ENCODE peak calls at places on chromosomes 13 and 19, in seven cellular contexts. C is IMR-90, I is neuronal stem cell, W is trophoblast cell, H is mesendoderm, J is H9, B is H1. V is an unnamed sample.

GRCh38 chr13:37481005-37481857 is 117.3 kb downstream of the POSTN start:
- DNase-seq in C (peak), I (no peak), W (no peak), H (no peak), J (no peak), B (no peak), V (peak)

GRCh38 chr19:11046608-11047354 is 42.5 kb upstream of the LDLR start:
- DNase-seq in C (no peak), I (no peak), W (no peak), H (no peak), J (no peak), B (no peak), V (no peak)

GRCh38 chr19:21848706-21849105 is 12.7 kb upstream of the ZNF43 start:
- DNase-seq in C (peak), I (no peak), W (no peak), H (no peak), J (no peak), B (no peak), V (no peak)

GRCh38 chr13:110186221-110186838 is 120.6 kb downstream of the COL4A1 start:
- DNase-seq in C (no peak), I (no peak), W (no peak), H (peak), J (no peak), B (no peak), V (no peak)

GRCh38 chr13:60448907-60449510 is 52.0 kb downstream of the TDRD3 start:
- DNase-seq in C (peak), I (peak), W (no peak), H (peak), J (no peak), B (no peak), V (peak)

GRCh38 chr19:39733841-39734240 is 4.0 kb downstream of the CLC start:
- DNase-seq in C (no peak), I (no peak), W (no peak), H (no peak), J (no peak), B (no peak), V (no peak)

GRCh38 chr13:27053235-27053884 is 118.3 kb downstream of the USP12 start:
- DNase-seq in C (no peak), I (no peak), W (no peak), H (peak), J (no peak), B (no peak), V (no peak)

GRCh38 chr13:110981379-110981778 is 66.5 kb upstream of the ANKRD10 start:
- DNase-seq in C (no peak), I (no peak), W (no peak), H (no peak), J (no peak), B (no peak), V (no peak)

GRCh38 chr19:46716013-46716671 is 772 bp downstream of the PRKD2 start:
- DNase-seq in C (no peak), I (no peak), W (no peak), H (peak), J (peak), B (no peak), V (peak)

GRCh38 chr19:19434483-19435045 is 29.1 kb downstream of the GATAD2A start:
- DNase-seq in C (peak), I (no peak), W (no peak), H (no peak), J (no peak), B (no peak), V (no peak)

GRCh38 chr13:89150362-89150761 is 1479.2 kb downstream of the SLITRK5 start:
- DNase-seq in C (no peak), I (no peak), W (no peak), H (no peak), J (no peak), B (no peak), V (peak)

GRCh38 chr13:89153941-89154340 is 1482.8 kb downstream of the SLITRK5 start:
- DNase-seq in C (no peak), I (no peak), W (no peak), H (no peak), J (no peak), B (no peak), V (no peak)
- H3K4ac ChIP-seq in C (no peak), I (no peak), W (no peak), H (no peak), J (no peak), B (no peak), V (no peak)

GRCh38 chr19:43101950-43102349 is 19.4 kb upstream of the PSG2 start:
- DNase-seq in C (no peak), I (no peak), W (no peak), H (no peak), J (no peak), B (no peak), V (no peak)
- H2BK5ac ChIP-seq in C (no peak), I (no peak), W (no peak), H (no peak), J (no peak), B (no peak), V (no peak)

DNA sequence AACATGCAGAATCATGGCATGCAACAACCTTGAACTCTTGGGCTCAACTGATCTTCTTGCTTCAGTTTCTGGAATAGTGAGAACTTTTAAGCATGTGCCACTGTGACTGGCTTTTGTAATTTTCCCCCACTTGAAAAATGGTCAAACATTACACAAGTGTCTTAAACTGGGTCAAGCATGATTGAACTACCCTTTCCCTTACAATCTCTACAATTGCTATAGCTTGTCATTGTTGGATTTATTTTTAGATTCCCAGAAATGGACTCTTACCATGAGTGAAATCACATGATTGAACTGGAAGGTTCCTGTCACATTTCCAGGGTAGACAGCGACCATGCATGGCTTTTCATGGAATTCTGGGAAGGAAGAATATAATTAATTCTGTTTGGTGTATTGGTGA is 102.2 kb upstream of the TUBA3C start:
- DNase-seq in C (no peak), I (no peak), W (no peak), H (no peak), J (no peak), B (no peak), V (no peak)
- H3K4ac ChIP-seq in C (no peak), I (no peak), W (no peak), H (no peak), J (no peak), B (no peak), V (no peak)

GRCh38 chr19:33554391-33554790 is 32.8 kb upstream of the PEPD start:
- DNase-seq in C (no peak), I (no peak), W (no peak), H (no peak), J (no peak), B (no peak), V (no peak)
- H2BK5ac ChIP-seq in C (no peak), I (no peak), W (no peak), H (no peak), J (no peak), B (peak), V (no peak)

GRCh38 chr13:68386808-68387207 is 1156.7 kb upstream of the PCDH9 start:
- DNase-seq in C (no peak), I (no peak), W (no peak), H (no peak), J (no peak), B (no peak), V (no peak)
- H3K4ac ChIP-seq in C (no peak), I (no peak), W (no peak), H (no peak), J (no peak), B (no peak), V (no peak)

GRCh38 chr19:55241143-55241934 is 12.8 kb upstream of the TMEM86B start:
- DNase-seq in C (no peak), I (no peak), W (no peak), H (no peak), J (no peak), B (no peak), V (no peak)
- H2BK5ac ChIP-seq in C (no peak), I (no peak), W (no peak), H (no peak), J (no peak), B (peak), V (no peak)

GRCh38 chr13:98313023-98313937 is 136.2 kb upstream of the RNF113B start:
- DNase-seq in C (no peak), I (no peak), W (no peak), H (no peak), J (no peak), B (no peak), V (no peak)

GRCh38 chr13:98310485-98311199 is 133.6 kb upstream of the RNF113B start:
- DNase-seq in C (no peak), I (no peak), W (no peak), H (no peak), J (no peak), B (no peak), V (no peak)

GRCh38 chr13:98312606-98313005 is 135.5 kb upstream of the RNF113B start:
- DNase-seq in C (peak), I (no peak), W (no peak), H (no peak), J (no peak), B (no peak), V (no peak)

GRCh38 chr13:98309569-98310335 is 132.7 kb upstream of the RNF113B start:
- DNase-seq in C (no peak), I (no peak), W (no peak), H (no peak), J (no peak), B (no peak), V (no peak)

GRCh38 chr13:98311200-98311548 is 134.1 kb upstream of the RNF113B start:
- DNase-seq in C (no peak), I (no peak), W (no peak), H (no peak), J (no peak), B (no peak), V (no peak)
- H3K4ac ChIP-seq in C (peak), I (no peak), W (no peak), H (no peak), J (no peak), B (no peak), V (no peak)

DNA sequence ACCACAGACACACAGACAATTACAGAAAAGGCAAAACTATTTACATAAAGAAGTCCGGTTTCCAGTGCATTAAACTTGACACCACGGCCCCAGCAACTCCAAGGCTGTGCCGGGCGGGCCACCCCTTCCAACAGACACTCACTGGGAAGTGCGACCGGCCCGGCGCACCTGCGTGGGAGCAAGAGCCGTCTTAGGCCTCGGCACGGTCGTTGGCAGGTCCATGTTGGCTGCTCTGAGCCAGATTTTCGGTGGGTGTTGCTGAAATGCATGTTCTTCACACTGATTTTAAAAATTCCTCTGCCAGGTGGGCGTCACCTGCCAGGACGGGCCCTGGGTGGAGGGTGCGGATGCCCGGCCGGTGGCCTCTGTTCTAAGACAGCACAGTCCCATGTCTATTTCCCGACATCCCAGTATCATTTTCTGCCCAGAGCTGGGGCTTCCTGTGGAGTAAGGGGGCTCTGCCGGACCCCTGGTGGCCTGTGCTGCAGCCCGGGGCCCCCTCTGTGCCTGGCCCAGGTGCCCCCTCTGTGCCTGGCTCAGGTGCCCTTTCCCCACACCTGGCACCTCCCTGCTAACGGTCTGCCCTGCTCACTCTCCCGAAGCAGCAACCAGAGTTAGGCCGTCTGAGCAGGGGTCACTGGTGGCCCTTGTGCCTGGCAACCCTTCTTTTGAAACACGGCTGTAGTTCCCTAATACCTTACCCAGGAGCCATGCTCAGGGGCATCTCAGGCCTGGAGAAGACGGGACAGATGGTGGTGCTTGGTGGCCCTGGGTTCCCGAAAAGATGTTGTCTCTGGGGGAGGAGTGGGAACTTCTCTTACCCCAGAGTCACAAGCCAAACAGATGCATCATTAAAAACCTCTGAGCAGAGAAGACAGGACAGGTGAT is 9.2 kb downstream of the TMEM255B start:
- DNase-seq in C (no peak), I (no peak), W (no peak), H (no peak), J (no peak), B (no peak), V (no peak)
- H2BK5ac ChIP-seq in C (no peak), I (no peak), W (no peak), H (no peak), J (no peak), B (no peak), V (no peak)

V was measured in mesenchymal stem cell.